ENCODE peak calls at places on chromosomes 13 and 19, in ten cellular contexts. Y, X, E, P, T, H, J, C, F and W are unnamed samples.

GRCh38 chr13:20714161-20714560 is 10.7 kb downstream of the IL17D start:
- DNase-seq in Y (no peak), X (no peak), E (no peak), P (no peak), T (no peak), H (no peak), J (peak; percentile 39), C (no peak), F (no peak), W (no peak)

GRCh38 chr19:15107056-15108010 is at the start of gene SYDE1:
- DNase-seq in Y (peak; percentile 72), X (peak; percentile 73), E (peak; percentile 20), P (peak; percentile 89), T (peak; percentile 38), H (peak; percentile 71), J (no peak), C (peak; percentile 24), F (no peak), W (peak; percentile 43)

GRCh38 chr19:530133-531008 is 1.2 kb upstream of the CDC34 start:
- DNase-seq in Y (no peak), X (no peak), E (no peak), P (peak; percentile 77), T (peak; percentile 54), H (no peak), J (no peak), C (no peak), F (no peak), W (no peak)

GRCh38 chr13:73411067-73411809 is 352.4 kb downstream of the KLF5 start:
- DNase-seq in Y (no peak), X (no peak), E (no peak), P (no peak), T (no peak), H (no peak), J (no peak), C (no peak), F (peak; percentile 58), W (no peak)

GRCh38 chr19:38531515-38531914 is 86.2 kb downstream of the MAP4K1 start:
- DNase-seq in Y (no peak), X (no peak), E (no peak), P (peak; percentile 34), T (no peak), H (no peak), J (no peak), C (no peak), F (no peak), W (no peak)

GRCh38 chr19:41386442-41386841 is 10.1 kb downstream of the TMEM91 start:
- DNase-seq in Y (no peak), X (no peak), E (no peak), P (no peak), T (no peak), H (no peak), J (no peak), C (no peak), F (peak; percentile 86), W (no peak)

GRCh38 chr19:29115181-29115580 is 97.8 kb downstream of the UQCRFS1 start:
- DNase-seq in Y (no peak), X (no peak), E (no peak), P (no peak), T (no peak), H (no peak), J (no peak), C (no peak), F (no peak), W (no peak)

GRCh38 chr19:33344210-33344609 is 29.3 kb upstream of the CEBPG start:
- DNase-seq in Y (no peak), X (peak; percentile 51), E (no peak), P (no peak), T (no peak), H (no peak), J (no peak), C (no peak), F (no peak), W (no peak)

GRCh38 chr19:10460714-10461046 is 40.3 kb downstream of the PDE4A start:
- DNase-seq in Y (no peak), X (no peak), E (no peak), P (no peak), T (no peak), H (no peak), J (no peak), C (no peak), F (no peak), W (no peak)

GRCh38 chr13:98500963-98501421 is 75.9 kb downstream of the STK24 start:
- DNase-seq in Y (no peak), X (no peak), E (no peak), P (no peak), T (no peak), H (no peak), J (no peak), C (no peak), F (no peak), W (no peak)

GRCh38 chr13:105925496-105925895 is 610.0 kb downstream of the EFNB2 start:
- DNase-seq in Y (no peak), X (no peak), E (no peak), P (no peak), T (no peak), H (no peak), J (no peak), C (no peak), F (peak; percentile 98), W (peak; percentile 94)

GRCh38 chr13:71879945-71880344 is 12.9 kb upstream of the DACH1 start:
- DNase-seq in Y (no peak), X (no peak), E (no peak), P (no peak), T (no peak), H (no peak), J (no peak), C (no peak), F (no peak), W (no peak)

GRCh38 chr13:39612023-39612637 is 9.1 kb upstream of the LHFPL6 start:
- DNase-seq in Y (peak; percentile 40), X (no peak), E (peak; percentile 56), P (no peak), T (no peak), H (peak; percentile 70), J (no peak), C (peak; percentile 48), F (peak; percentile 82), W (peak; percentile 76)

GRCh38 chr13:113442354-113442984 is 10.8 kb downstream of the ADPRHL1 start:
- DNase-seq in Y (no peak), X (peak; percentile 19), E (no peak), P (peak; percentile 22), T (no peak), H (no peak), J (no peak), C (no peak), F (no peak), W (no peak)

GRCh38 chr19:41195675-41196497 is 2.9 kb downstream of the CYP2S1 start:
- DNase-seq in Y (no peak), X (no peak), E (no peak), P (no peak), T (no peak), H (no peak), J (no peak), C (no peak), F (peak; percentile 95), W (peak; percentile 57)

GRCh38 chr19:10699650-10700335 is 1.4 kb upstream of the QTRT1 start:
- DNase-seq in Y (no peak), X (no peak), E (peak; percentile 49), P (peak; percentile 43), T (no peak), H (peak; percentile 79), J (no peak), C (peak; percentile 70), F (peak; percentile 71), W (peak; percentile 54)